ENCODE peak calls at places on chromosomes 1 and 21, in seven cellular contexts. C is prostate gland, Z is tibial nerve, V is H54, B is IMR-90, G is stomach, Q is thyroid gland. L is an unnamed sample.
A peak's percentile ranks its signal among the peaks of the same experiment; 100 is the strongest.

GRCh38 chr1:153745417-153745816 is 17.6 kb downstream of the INTS3 start:
- DNase-seq in C (no peak), Z (no peak), V (no peak), B (no peak), G (no peak), Q (no peak), L (no peak)

GRCh38 chr1:231676487-231676886 is 49.9 kb downstream of the DISC1 start:
- DNase-seq in C (no peak), Z (no peak), V (no peak), B (no peak), G (no peak), Q (no peak), L (no peak)

GRCh38 chr1:33641099-33641830 is 168.8 kb downstream of the ZSCAN20 start:
- DNase-seq in C (no peak), Z (no peak), V (peak; percentile 47), B (peak; percentile 14), G (no peak), Q (no peak), L (no peak)

GRCh38 chr1:218339267-218339831 is 5.8 kb upstream of the TGFB2 start:
- DNase-seq in C (no peak), Z (peak; percentile 24), V (no peak), B (peak; percentile 62), G (no peak), Q (no peak), L (no peak)

GRCh38 chr1:209176866-209177430 is 406.6 kb upstream of the CAMK1G start:
- DNase-seq in C (no peak), Z (no peak), V (no peak), B (no peak), G (no peak), Q (no peak), L (no peak)

GRCh38 chr1:215476541-215476940 is 90.6 kb upstream of the KCTD3 start:
- DNase-seq in C (no peak), Z (no peak), V (no peak), B (peak; percentile 54), G (no peak), Q (no peak), L (no peak)

GRCh38 chr1:151311589-151312331 is 15.5 kb downstream of the PI4KB start:
- DNase-seq in C (peak; percentile 22), Z (peak; percentile 85), V (peak; percentile 99), B (peak; percentile 100), G (peak; percentile 67), Q (peak; percentile 37), L (peak; percentile 40)

GRCh38 chr1:186228751-186229150 is 146.3 kb downstream of the TPR start:
- DNase-seq in C (no peak), Z (no peak), V (no peak), B (no peak), G (no peak), Q (no peak), L (no peak)

GRCh38 chr1:69707103-69707502 is 139.4 kb downstream of the LRRC7 start:
- DNase-seq in C (no peak), Z (no peak), V (no peak), B (no peak), G (no peak), Q (no peak), L (no peak)

GRCh38 chr1:234776256-234776874 is 166.4 kb upstream of the IRF2BP2 start:
- DNase-seq in C (no peak), Z (no peak), V (no peak), B (no peak), G (peak; percentile 29), Q (no peak), L (no peak)

GRCh38 chr1:211648980-211649934 is 26.2 kb downstream of the NEK2 start:
- DNase-seq in C (peak; percentile 52), Z (peak; percentile 48), V (no peak), B (peak; percentile 35), G (peak; percentile 68), Q (no peak), L (peak; percentile 74)

DNA sequence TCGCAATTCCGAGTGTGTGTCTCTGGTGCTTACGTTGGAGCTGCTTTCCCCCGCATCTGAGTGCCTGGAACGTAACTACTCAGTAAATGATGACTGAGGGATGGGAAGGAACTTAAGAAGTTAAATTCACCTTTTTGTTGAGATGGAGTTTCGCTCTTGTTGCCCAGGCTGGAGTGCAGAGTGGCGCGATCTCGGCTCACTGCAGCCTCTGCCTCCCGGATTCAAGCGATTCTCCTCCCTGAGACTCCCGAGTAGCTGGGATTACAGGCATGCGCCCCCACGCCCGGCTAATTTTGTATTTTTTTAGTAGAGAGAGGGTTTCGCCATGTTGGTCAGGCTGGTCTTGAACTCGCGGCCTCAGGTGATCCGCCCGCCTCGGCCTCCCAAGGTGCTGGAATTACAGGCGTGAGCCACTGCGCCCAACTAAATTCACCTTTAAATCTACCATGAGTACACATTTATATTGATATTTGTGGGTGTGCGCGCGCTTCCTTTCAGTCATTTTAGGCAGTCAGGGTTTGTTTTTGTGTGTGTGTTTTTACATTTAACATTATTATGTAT is 877 bp downstream of the NDUFS5 start:
- DNase-seq in C (no peak), Z (no peak), V (no peak), B (no peak), G (no peak), Q (no peak), L (no peak)
- TF ChIP-seq POLR2A in C (no peak), Z (no peak), V (no peak), B (no peak), G (no peak), Q (no peak), L (no peak)

GRCh38 chr21:44765231-44766013 is 36.2 kb downstream of the UBE2G2 start:
- DNase-seq in C (no peak), Z (no peak), V (no peak), B (no peak), G (no peak), Q (no peak), L (no peak)

GRCh38 chr21:44764319-44765230 is 37.0 kb downstream of the UBE2G2 start:
- DNase-seq in C (no peak), Z (no peak), V (no peak), B (no peak), G (no peak), Q (no peak), L (no peak)

GRCh38 chr21:44766818-44767354 is 34.7 kb downstream of the UBE2G2 start:
- DNase-seq in C (no peak), Z (no peak), V (no peak), B (no peak), G (no peak), Q (no peak), L (no peak)

GRCh38 chr21:44766014-44766817 is 35.4 kb downstream of the UBE2G2 start:
- DNase-seq in C (no peak), Z (no peak), V (no peak), B (no peak), G (no peak), Q (no peak), L (no peak)

DNA sequence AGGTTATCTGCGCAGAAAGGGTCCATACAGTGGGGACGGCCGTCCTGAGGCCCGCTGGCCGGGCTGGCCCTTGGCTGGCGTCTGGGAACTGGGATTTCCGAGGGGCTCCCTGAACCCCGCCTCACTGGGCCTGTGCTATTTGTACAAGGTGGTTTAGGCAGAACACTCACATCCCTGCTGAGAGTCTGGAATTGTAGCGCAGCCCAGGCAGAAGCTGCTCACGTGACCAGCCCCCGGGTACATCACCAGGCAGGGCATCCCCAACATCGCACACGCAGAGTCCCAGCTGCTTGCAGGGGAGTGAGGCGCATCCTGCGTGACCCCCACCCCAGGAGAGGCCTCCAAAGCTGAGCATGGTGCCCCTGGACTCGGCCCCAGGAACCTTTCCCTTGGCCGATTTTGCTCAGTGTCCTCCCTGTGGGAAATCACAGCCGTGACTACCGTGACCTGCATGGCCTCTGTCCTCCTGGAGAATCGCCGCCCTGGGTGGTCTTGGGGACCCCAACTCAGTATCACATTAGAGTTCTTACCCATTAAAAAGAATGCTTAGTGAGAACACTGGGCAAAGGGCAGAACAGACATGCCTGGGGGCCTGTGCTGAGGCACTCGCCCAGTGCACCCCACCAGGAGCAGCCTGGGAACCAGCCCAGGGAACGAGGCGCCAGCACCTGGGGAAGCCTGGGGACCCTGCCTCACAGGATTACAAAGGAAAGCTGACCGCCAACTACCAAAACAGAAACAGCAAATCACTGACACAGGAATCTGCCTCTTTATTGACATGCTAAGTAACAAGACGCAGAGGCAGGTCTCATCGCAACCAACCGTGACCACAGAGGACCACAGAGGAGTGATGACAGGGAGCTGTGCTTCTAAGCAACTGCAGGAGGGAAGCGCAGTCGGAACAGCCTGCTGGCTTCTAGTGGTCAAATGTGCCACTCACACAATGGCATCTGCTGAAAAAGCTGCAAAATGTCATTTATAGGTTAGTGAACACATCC is 33.5 kb downstream of the UBE2G2 start:
- DNase-seq in C (no peak), Z (no peak), V (no peak), B (no peak), G (no peak), Q (no peak), L (no peak)
- TF ChIP-seq POLR2A in C (no peak), Z (no peak), V (no peak), B (no peak), G (no peak), Q (no peak), L (no peak)

GRCh38 chr1:93846151-93846928 is 32.7 kb downstream of the DNTTIP2 start:
- DNase-seq in C (peak; percentile 86), Z (peak; percentile 83), V (peak; percentile 58), B (peak; percentile 74), G (peak; percentile 89), Q (peak; percentile 90), L (peak; percentile 93)

GRCh38 chr1:93847811-93848288 is 31.2 kb downstream of the DNTTIP2 start:
- DNase-seq in C (peak; percentile 51), Z (peak; percentile 57), V (peak; percentile 69), B (peak; percentile 60), G (peak; percentile 63), Q (peak; percentile 69), L (peak; percentile 78)

GRCh38 chr1:93848352-93848883 is 30.6 kb downstream of the DNTTIP2 start:
- DNase-seq in C (no peak), Z (no peak), V (no peak), B (no peak), G (no peak), Q (no peak), L (no peak)

GRCh38 chr1:93845554-93846150 is 33.4 kb downstream of the DNTTIP2 start:
- DNase-seq in C (no peak), Z (no peak), V (peak; percentile 39), B (peak; percentile 94), G (no peak), Q (no peak), L (peak; percentile 31)

GRCh38 chr1:93846929-93847810 is 31.8 kb downstream of the DNTTIP2 start:
- DNase-seq in C (peak; percentile 89), Z (peak; percentile 85), V (peak; percentile 53), B (peak; percentile 82), G (peak; percentile 89), Q (peak; percentile 88), L (peak; percentile 91)
- TF ChIP-seq POLR2A in C (peak; percentile 71), Z (peak; percentile 61), V (peak; percentile 26), B (peak; percentile 47), G (no peak), Q (peak; percentile 85), L (no peak)

DNA sequence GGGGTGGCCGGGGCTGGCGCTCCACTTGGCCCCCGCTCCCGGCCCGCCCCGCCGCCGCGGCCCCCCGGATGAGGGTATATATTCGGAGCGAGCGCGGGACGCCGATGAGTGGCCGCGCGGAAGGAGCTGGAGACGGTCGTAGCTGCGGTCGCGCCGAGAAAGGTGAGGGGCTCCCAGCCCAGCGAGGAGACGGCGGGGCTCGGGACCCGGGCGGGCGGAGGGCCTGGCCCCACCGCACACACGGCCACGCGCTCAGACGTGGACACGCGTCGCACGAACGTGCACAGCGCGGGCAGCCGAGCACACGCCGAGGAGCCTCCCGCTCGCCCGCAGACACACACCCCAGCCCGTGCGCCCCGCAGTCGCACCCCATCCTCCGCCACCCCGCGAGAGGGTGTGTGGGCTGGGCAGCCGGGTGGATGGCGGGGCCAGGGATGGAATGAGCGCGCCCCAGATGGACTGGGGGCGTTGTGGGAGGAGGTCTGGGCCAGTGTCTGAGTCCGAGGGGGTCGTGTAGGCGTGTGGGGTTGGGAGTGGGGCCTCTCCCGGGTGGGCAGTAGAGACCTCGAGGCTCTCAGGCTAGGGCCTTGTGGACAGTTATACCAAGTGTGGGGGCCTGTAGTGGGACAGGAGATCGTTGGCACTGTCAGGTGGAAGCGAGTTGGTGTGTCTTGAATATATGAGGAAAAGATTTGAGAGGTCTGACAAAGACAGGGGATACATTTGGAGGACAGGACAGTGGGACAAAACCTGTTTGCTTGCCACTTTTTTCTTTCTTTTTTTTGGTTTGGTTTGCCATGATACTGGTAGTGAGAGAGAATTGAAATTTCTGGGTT is at the start of gene UAP1:
- DNase-seq in C (peak; percentile 22), Z (peak; percentile 25), V (no peak), B (no peak), G (no peak), Q (no peak), L (peak; percentile 42)
- TF ChIP-seq POLR2A in C (no peak), Z (peak; percentile 58), V (peak; percentile 100), B (peak; percentile 99), G (peak; percentile 54), Q (no peak), L (peak; percentile 27)

L was measured in testis.